ENCODE peak calls at places on chromosome 1, in seven cellular contexts. A is AG04450, M is breast epithelium, H is suprapubic skin, D is OCI-LY7, Q is heart left ventricle, K is IMR-90. J is an unnamed sample.

GRCh38 chr1:227946624-227947424 is 908 bp downstream of the WNT9A start:
- DNase-seq in A (no peak), M (peak), H (peak), D (no peak), Q (peak), K (peak), J (peak)

GRCh38 chr1:32988665-32989064 is 24.1 kb upstream of the RNF19B start:
- DNase-seq in A (peak), M (no peak), H (no peak), D (no peak), Q (no peak), K (peak), J (peak)

GRCh38 chr1:3460653-3461237 is 6.3 kb downstream of the ARHGEF16 start:
- DNase-seq in A (no peak), M (no peak), H (no peak), D (no peak), Q (no peak), K (no peak), J (no peak)

GRCh38 chr1:85462931-85463665 is 1.9 kb downstream of the DDAH1 start:
- DNase-seq in A (no peak), M (no peak), H (no peak), D (no peak), Q (no peak), K (no peak), J (no peak)

GRCh38 chr1:70866522-70867256 is 180.9 kb downstream of the PTGER3 start:
- DNase-seq in A (no peak), M (no peak), H (no peak), D (no peak), Q (no peak), K (no peak), J (no peak)

GRCh38 chr1:204314209-204314892 is 45.4 kb downstream of the PLEKHA6 start:
- DNase-seq in A (no peak), M (no peak), H (no peak), D (peak), Q (no peak), K (no peak), J (no peak)

GRCh38 chr1:57897581-57897980 is 473.7 kb upstream of the DAB1 start:
- DNase-seq in A (no peak), M (no peak), H (no peak), D (no peak), Q (no peak), K (no peak), J (no peak)

GRCh38 chr1:76674689-76675088 is 192.6 kb upstream of the ST6GALNAC5 start:
- DNase-seq in A (no peak), M (no peak), H (no peak), D (no peak), Q (no peak), K (no peak), J (no peak)

GRCh38 chr1:20785907-20786309 is 1.2 kb downstream of the HP1BP3 start:
- DNase-seq in A (no peak), M (no peak), H (no peak), D (peak), Q (no peak), K (no peak), J (no peak)

GRCh38 chr1:104648269-104648691 is 898.6 kb downstream of the AMY1C start:
- DNase-seq in A (no peak), M (no peak), H (no peak), D (peak), Q (no peak), K (no peak), J (no peak)

GRCh38 chr1:31913968-31914367 is 24.2 kb downstream of the PTP4A2 start:
- DNase-seq in A (no peak), M (no peak), H (no peak), D (no peak), Q (no peak), K (no peak), J (no peak)

GRCh38 chr1:29581256-29581655 is 344.9 kb downstream of the PTPRU start:
- DNase-seq in A (no peak), M (no peak), H (no peak), D (no peak), Q (no peak), K (no peak), J (no peak)

GRCh38 chr1:93581917-93582850 is 99.5 kb downstream of the BCAR3 start:
- DNase-seq in A (no peak), M (peak), H (no peak), D (no peak), Q (no peak), K (no peak), J (no peak)

GRCh38 chr1:147072371-147073061 is 99.8 kb downstream of the PRKAB2 start:
- DNase-seq in A (no peak), M (no peak), H (no peak), D (no peak), Q (no peak), K (no peak), J (peak)

GRCh38 chr1:150281221-150281757 is 1.1 kb upstream of the CIART start:
- DNase-seq in A (no peak), M (peak), H (no peak), D (peak), Q (peak), K (peak), J (peak)

GRCh38 chr1:175889044-175889443 is 145.6 kb upstream of the TNR start:
- DNase-seq in A (no peak), M (no peak), H (no peak), D (no peak), Q (no peak), K (peak), J (no peak)

GRCh38 chr1:119226880-119227279 is 86.4 kb upstream of the WARS2 start:
- DNase-seq in A (no peak), M (no peak), H (no peak), D (no peak), Q (no peak), K (no peak), J (no peak)

GRCh38 chr1:238469146-238469601 is 578.5 kb upstream of the ZP4 start:
- DNase-seq in A (no peak), M (no peak), H (no peak), D (no peak), Q (no peak), K (peak), J (no peak)

GRCh38 chr1:209154916-209155315 is 428.6 kb upstream of the CAMK1G start:
- DNase-seq in A (no peak), M (no peak), H (no peak), D (no peak), Q (no peak), K (no peak), J (no peak)

GRCh38 chr1:201310986-201311355 is 27.7 kb downstream of the PKP1 start:
- DNase-seq in A (no peak), M (peak), H (no peak), D (no peak), Q (peak), K (peak), J (no peak)

GRCh38 chr1:187054862-187055757 is 226.4 kb downstream of the PLA2G4A start:
- DNase-seq in A (no peak), M (no peak), H (no peak), D (no peak), Q (no peak), K (no peak), J (no peak)

GRCh38 chr1:18893120-18893519 is 9.2 kb downstream of the ALDH4A1 start:
- DNase-seq in A (no peak), M (no peak), H (no peak), D (no peak), Q (no peak), K (no peak), J (no peak)

GRCh38 chr1:205294175-205294913 is 27.2 kb downstream of the NUAK2 start:
- DNase-seq in A (peak), M (no peak), H (no peak), D (no peak), Q (peak), K (peak), J (no peak)

GRCh38 chr1:111738436-111739221 is 566 bp downstream of the INKA2 start:
- DNase-seq in A (no peak), M (peak), H (no peak), D (peak), Q (peak), K (peak), J (peak)

GRCh38 chr1:100459815-100460114 is 78.2 kb upstream of the GPR88 start:
- DNase-seq in A (no peak), M (no peak), H (no peak), D (no peak), Q (no peak), K (no peak), J (no peak)

GRCh38 chr1:169812131-169812530 is 17.4 kb upstream of the METTL18 start:
- DNase-seq in A (no peak), M (no peak), H (no peak), D (no peak), Q (no peak), K (no peak), J (no peak)

GRCh38 chr1:204819495-204819894 is 51.2 kb upstream of the NFASC start:
- DNase-seq in A (no peak), M (peak), H (no peak), D (no peak), Q (no peak), K (no peak), J (no peak)

GRCh38 chr1:100834779-100835645 is 59.6 kb downstream of the EXTL2 start:
- DNase-seq in A (no peak), M (no peak), H (no peak), D (peak), Q (no peak), K (peak), J (no peak)

GRCh38 chr1:91925644-91926330 is 23.4 kb upstream of the BRDT start:
- DNase-seq in A (no peak), M (no peak), H (no peak), D (no peak), Q (no peak), K (no peak), J (no peak)

GRCh38 chr1:205258313-205259176 is 30.8 kb downstream of the TMCC2 start:
- DNase-seq in A (no peak), M (no peak), H (no peak), D (no peak), Q (no peak), K (peak), J (no peak)

GRCh38 chr1:9842781-9843575 is 19.2 kb upstream of the CLSTN1 start:
- DNase-seq in A (no peak), M (no peak), H (no peak), D (no peak), Q (no peak), K (no peak), J (no peak)

GRCh38 chr1:168717906-168718891 is 10.8 kb downstream of the DPT start:
- DNase-seq in A (no peak), M (no peak), H (no peak), D (no peak), Q (peak), K (no peak), J (no peak)

GRCh38 chr1:93033785-93034184 is 45.3 kb upstream of the MTF2 start:
- DNase-seq in A (no peak), M (no peak), H (no peak), D (peak), Q (no peak), K (peak), J (no peak)

GRCh38 chr1:3071507-3072177 is 2.6 kb downstream of the PRDM16 start:
- DNase-seq in A (no peak), M (no peak), H (no peak), D (no peak), Q (no peak), K (no peak), J (no peak)

GRCh38 chr1:106746448-106747085 is 309.9 kb upstream of the PRMT6 start:
- DNase-seq in A (no peak), M (no peak), H (no peak), D (no peak), Q (no peak), K (no peak), J (no peak)
- H3K4me3 ChIP-seq in A (no peak), M (no peak), H (no peak), D (no peak), Q (no peak), K (no peak), J (no peak)

GRCh38 chr1:8791819-8792218 is 25.6 kb downstream of the RERE start:
- DNase-seq in A (no peak), M (no peak), H (no peak), D (no peak), Q (no peak), K (no peak), J (no peak)

GRCh38 chr1:8796812-8797211 is 20.6 kb downstream of the RERE start:
- DNase-seq in A (no peak), M (no peak), H (no peak), D (no peak), Q (no peak), K (no peak), J (no peak)

GRCh38 chr1:8797230-8797629 is 20.2 kb downstream of the RERE start:
- DNase-seq in A (no peak), M (no peak), H (no peak), D (no peak), Q (no peak), K (peak), J (no peak)

GRCh38 chr1:8790987-8791386 is 26.5 kb downstream of the RERE start:
- DNase-seq in A (no peak), M (no peak), H (no peak), D (no peak), Q (no peak), K (no peak), J (no peak)

DNA sequence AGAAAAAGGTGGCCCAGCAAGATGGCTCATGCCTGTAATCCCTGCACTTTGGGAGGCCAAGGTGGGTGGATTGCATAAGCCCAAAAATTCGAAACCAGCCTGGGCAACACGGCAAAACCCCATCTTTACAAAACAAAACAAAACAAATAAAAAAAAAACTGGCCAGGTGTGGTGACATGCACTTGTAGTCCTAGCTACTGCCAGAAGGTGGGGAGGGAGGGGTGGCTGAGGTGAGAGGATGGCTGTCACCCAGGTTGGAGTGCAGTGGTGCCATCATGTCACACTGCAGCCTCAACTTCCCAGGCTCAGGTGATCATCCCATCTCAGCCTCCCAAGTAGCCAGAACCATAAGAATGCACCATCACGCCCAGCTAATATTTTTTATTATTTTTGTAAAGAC is 22.8 kb downstream of the RERE start:
- DNase-seq in A (no peak), M (no peak), H (no peak), D (no peak), Q (no peak), K (no peak), J (no peak)
- TF ChIP-seq CTCF in A (no peak), M (no peak), H (no peak), D (peak), Q (no peak), K (no peak), J (no peak)

DNA sequence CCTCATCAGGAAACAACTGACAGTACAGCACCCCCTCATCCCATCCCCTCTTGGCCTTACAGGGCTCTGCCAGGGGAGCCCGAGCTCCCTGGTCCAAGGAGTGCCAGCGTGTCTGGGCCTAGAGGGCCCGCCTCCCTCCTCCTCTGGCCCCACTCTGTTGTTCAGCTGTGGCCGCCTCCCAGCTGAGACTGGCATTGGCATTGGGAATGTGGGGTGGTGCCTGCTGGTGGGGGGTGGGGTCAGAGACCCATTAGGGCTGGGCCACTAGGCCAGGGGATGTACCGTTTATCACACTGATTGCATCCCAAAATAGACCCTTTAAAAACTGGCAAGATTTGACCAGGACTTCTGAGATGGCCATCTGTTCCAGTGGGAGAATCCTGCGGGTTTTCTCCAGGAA is 1.4 kb downstream of the LDLRAP1 start:
- DNase-seq in A (no peak), M (peak), H (no peak), D (no peak), Q (peak), K (no peak), J (no peak)
- H3K4me3 ChIP-seq in A (peak), M (peak), H (peak), D (peak), Q (peak), K (peak), J (peak)

DNA sequence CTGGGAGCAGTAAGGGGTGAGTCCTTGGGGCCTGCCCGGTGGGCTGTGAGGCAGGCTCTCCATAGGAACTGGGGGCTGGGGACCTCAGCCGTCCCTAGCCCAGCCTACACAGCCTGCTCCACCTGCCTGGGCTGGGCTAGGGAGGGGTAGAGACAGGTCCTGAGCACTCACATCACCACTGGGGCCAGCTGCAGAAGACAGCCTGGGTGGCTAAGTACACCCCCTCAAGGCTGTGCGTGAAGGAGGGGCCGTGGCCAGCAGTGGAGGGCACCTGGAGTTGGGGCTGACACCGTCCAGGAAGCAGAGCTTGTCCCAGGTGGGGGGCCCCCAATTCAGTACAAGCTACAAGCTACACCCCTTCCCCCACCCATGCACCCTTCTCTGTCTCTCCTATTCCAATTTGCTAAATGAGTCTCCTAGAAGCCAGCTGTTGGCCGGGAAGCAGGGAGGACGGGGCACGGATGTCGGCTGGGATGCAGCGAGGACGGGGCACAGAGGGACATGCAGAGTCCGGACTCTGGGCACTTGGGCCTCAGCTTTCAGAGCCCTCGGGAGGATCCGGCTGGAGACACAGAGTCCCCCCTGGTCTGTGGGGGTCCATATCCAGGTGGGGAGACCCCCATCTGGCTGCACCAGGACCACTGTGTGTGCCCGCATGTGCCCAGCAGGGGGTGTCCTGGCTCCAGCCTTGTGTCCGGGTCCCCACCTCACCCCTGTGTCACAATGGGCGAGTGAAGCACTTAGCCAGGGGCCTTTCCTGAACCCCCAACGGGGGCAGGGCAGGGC is 1.8 kb downstream of the ISG15 start:
- DNase-seq in A (no peak), M (no peak), H (no peak), D (peak), Q (peak), K (no peak), J (no peak)
- TF ChIP-seq CTCF in A (peak), M (peak), H (no peak), D (peak), Q (peak), K (peak), J (no peak)

GRCh38 chr1:23178414-23178813 is 9.8 kb upstream of the LUZP1 start:
- DNase-seq in A (no peak), M (no peak), H (no peak), D (no peak), Q (no peak), K (no peak), J (no peak)
- H3K4me3 ChIP-seq in A (no peak), M (no peak), H (peak), D (peak), Q (peak), K (no peak), J (peak)

GRCh38 chr1:46242918-46243317 is 4.6 kb upstream of the RAD54L start:
- DNase-seq in A (no peak), M (no peak), H (no peak), D (no peak), Q (no peak), K (no peak), J (no peak)

GRCh38 chr1:46246548-46247432 is 773 bp upstream of the RAD54L start:
- DNase-seq in A (no peak), M (no peak), H (peak), D (peak), Q (peak), K (peak), J (peak)

GRCh38 chr1:46247433-46248121 is at the start of gene RAD54L:
- DNase-seq in A (peak), M (peak), H (peak), D (peak), Q (peak), K (peak), J (peak)

GRCh38 chr1:46244656-46245371 is 2.7 kb upstream of the RAD54L start:
- DNase-seq in A (no peak), M (no peak), H (no peak), D (peak), Q (no peak), K (peak), J (no peak)

DNA sequence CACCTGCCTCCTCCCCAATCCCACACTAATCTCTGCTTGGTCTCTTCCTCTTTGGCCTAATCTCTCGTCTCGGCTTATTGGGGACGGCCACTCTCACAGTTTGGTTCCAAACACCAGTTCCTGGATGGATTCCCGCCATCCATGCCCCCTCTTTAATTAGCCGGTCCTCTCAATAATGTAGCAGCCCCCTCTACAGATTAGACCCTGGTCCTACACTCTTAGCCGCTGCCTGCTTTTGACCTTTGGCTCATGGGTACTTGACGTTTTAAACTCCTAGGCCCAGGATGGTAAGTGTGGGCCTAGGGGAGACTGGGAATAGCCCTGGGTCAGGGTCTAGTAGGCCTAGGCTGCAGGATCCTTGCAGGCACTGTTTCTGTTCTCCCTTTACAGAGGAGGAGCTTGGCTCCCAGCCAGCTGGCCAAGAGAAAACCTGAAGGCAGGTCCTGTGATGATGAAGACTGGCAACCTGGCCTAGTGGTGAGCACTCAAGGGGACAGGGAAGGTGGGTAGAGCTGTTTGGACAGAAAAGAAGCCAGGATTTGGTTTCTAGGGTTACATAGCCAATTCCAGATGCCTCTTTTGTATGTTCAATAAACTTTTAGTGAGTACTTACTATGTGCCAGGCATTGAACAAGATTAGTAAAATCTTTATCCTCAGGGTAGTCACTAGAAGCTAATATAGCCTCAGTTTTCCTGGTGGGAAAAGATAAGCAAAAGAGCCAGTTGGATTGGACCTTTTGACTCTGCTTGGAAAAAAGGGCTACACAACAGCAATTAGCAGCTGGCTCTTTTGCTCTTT is 758 bp downstream of the RAD54L start:
- DNase-seq in A (no peak), M (no peak), H (no peak), D (peak), Q (no peak), K (no peak), J (peak)
- TF ChIP-seq CTCF in A (no peak), M (no peak), H (no peak), D (peak), Q (no peak), K (no peak), J (no peak)